ENCODE peak calls at places on chromosomes 3 and 15, in eight cellular contexts. J, K, M, G, X, W, T and L are unnamed samples.

GRCh38 chr15:85583404-85584390 is 203.3 kb downstream of the AKAP13 start:
- DNase-seq in J (peak), K (no peak), M (peak), G (no peak), X (peak), W (peak), T (no peak), L (no peak)

GRCh38 chr3:158713094-158713499 is 19.2 kb downstream of the RARRES1 start:
- DNase-seq in J (no peak), K (no peak), M (peak), G (peak), X (peak), W (no peak), T (no peak), L (no peak)

GRCh38 chr15:100863406-100864198 is 16.0 kb upstream of the ALDH1A3 start:
- DNase-seq in J (peak), K (no peak), M (peak), G (no peak), X (peak), W (no peak), T (no peak), L (no peak)

GRCh38 chr3:186003610-186004009 is 65.8 kb upstream of the TRA2B start:
- DNase-seq in J (no peak), K (no peak), M (peak), G (no peak), X (no peak), W (no peak), T (no peak), L (peak)

GRCh38 chr15:89329329-89330084 is 5.1 kb downstream of the POLG start:
- DNase-seq in J (no peak), K (no peak), M (no peak), G (no peak), X (no peak), W (no peak), T (no peak), L (no peak)

GRCh38 chr15:69903476-69904295 is 194.0 kb downstream of the TLE3 start:
- DNase-seq in J (peak), K (no peak), M (peak), G (no peak), X (peak), W (no peak), T (no peak), L (no peak)

GRCh38 chr3:193902557-193903256 is 233.2 kb upstream of the HES1 start:
- DNase-seq in J (no peak), K (peak), M (no peak), G (no peak), X (no peak), W (no peak), T (no peak), L (no peak)

GRCh38 chr3:132117642-132118041 is 82.8 kb upstream of the CPNE4 start:
- DNase-seq in J (peak), K (no peak), M (peak), G (no peak), X (peak), W (no peak), T (no peak), L (no peak)

GRCh38 chr3:175316799-175317198 is 457.7 kb downstream of the NAALADL2 start:
- DNase-seq in J (no peak), K (no peak), M (no peak), G (no peak), X (no peak), W (no peak), T (no peak), L (no peak)

GRCh38 chr3:133937061-133937686 is 41.5 kb upstream of the RAB6B start:
- DNase-seq in J (no peak), K (no peak), M (no peak), G (no peak), X (no peak), W (no peak), T (no peak), L (peak)

GRCh38 chr3:25870452-25870851 is 80.6 kb downstream of the OXSM start:
- DNase-seq in J (peak), K (no peak), M (peak), G (no peak), X (peak), W (no peak), T (no peak), L (no peak)

GRCh38 chr3:10945683-10946287 is 46.8 kb upstream of the SLC6A1 start:
- DNase-seq in J (peak), K (peak), M (peak), G (peak), X (peak), W (peak), T (peak), L (peak)

GRCh38 chr3:13548696-13549512 is at the start of gene FBLN2:
- DNase-seq in J (no peak), K (no peak), M (no peak), G (peak), X (peak), W (peak), T (peak), L (no peak)

GRCh38 chr15:98980899-98981228 is 26.7 kb downstream of the PGPEP1L start:
- DNase-seq in J (no peak), K (no peak), M (no peak), G (no peak), X (no peak), W (no peak), T (no peak), L (no peak)

GRCh38 chr3:14890470-14890869 is 56.9 kb upstream of the NR2C2 start:
- DNase-seq in J (no peak), K (no peak), M (no peak), G (no peak), X (no peak), W (no peak), T (no peak), L (no peak)

GRCh38 chr3:171704002-171704401 is 106.3 kb downstream of the PLD1 start:
- DNase-seq in J (peak), K (no peak), M (peak), G (no peak), X (peak), W (no peak), T (peak), L (no peak)

GRCh38 chr3:131564812-131565211 is 62.0 kb upstream of the MRPL3 start:
- DNase-seq in J (no peak), K (no peak), M (no peak), G (no peak), X (no peak), W (no peak), T (no peak), L (no peak)

GRCh38 chr15:98620020-98620419 is 28.3 kb upstream of the IGF1R start:
- DNase-seq in J (no peak), K (no peak), M (no peak), G (no peak), X (no peak), W (no peak), T (peak), L (no peak)

GRCh38 chr15:58771621-58772235 is 626 bp downstream of the MINDY2 start:
- DNase-seq in J (no peak), K (peak), M (no peak), G (no peak), X (peak), W (no peak), T (peak), L (peak)

GRCh38 chr3:40939113-40940070 is 259.9 kb upstream of the CTNNB1 start:
- DNase-seq in J (peak), K (no peak), M (peak), G (no peak), X (no peak), W (no peak), T (no peak), L (no peak)

GRCh38 chr3:125300416-125300815 is 74.7 kb downstream of the ZNF148 start:
- DNase-seq in J (peak), K (no peak), M (peak), G (no peak), X (peak), W (no peak), T (no peak), L (no peak)

GRCh38 chr15:74504418-74504817 is 36.6 kb upstream of the ARID3B start:
- DNase-seq in J (no peak), K (no peak), M (peak), G (no peak), X (no peak), W (no peak), T (no peak), L (no peak)

GRCh38 chr3:140816372-140816771 is 125.3 kb upstream of the SLC25A36 start:
- DNase-seq in J (no peak), K (no peak), M (no peak), G (no peak), X (no peak), W (no peak), T (no peak), L (no peak)

GRCh38 chr3:101070260-101071121 is 77.3 kb upstream of the ABI3BP start:
- DNase-seq in J (peak), K (no peak), M (peak), G (peak), X (peak), W (no peak), T (peak), L (peak)

GRCh38 chr3:89113887-89114840 is 6.7 kb downstream of the EPHA3 start:
- DNase-seq in J (peak), K (peak), M (peak), G (peak), X (peak), W (peak), T (peak), L (peak)

GRCh38 chr3:144162042-144162441 is 190.4 kb downstream of the DIPK2A start:
- DNase-seq in J (peak), K (no peak), M (peak), G (no peak), X (peak), W (peak), T (no peak), L (no peak)

GRCh38 chr15:80604583-80605506 is 90.3 kb upstream of the ABHD17C start:
- DNase-seq in J (no peak), K (no peak), M (peak), G (no peak), X (no peak), W (no peak), T (no peak), L (no peak)

GRCh38 chr3:18527691-18528090 is 102.6 kb upstream of the SATB1 start:
- DNase-seq in J (no peak), K (no peak), M (no peak), G (no peak), X (no peak), W (peak), T (no peak), L (no peak)

GRCh38 chr3:181943285-181943684 is 231.6 kb downstream of the SOX2 start:
- DNase-seq in J (no peak), K (no peak), M (no peak), G (no peak), X (no peak), W (no peak), T (no peak), L (no peak)

GRCh38 chr3:101519685-101520365 is 6.8 kb upstream of the SENP7 start:
- DNase-seq in J (no peak), K (no peak), M (no peak), G (no peak), X (no peak), W (no peak), T (no peak), L (no peak)

GRCh38 chr3:16240229-16241023 is 24.3 kb downstream of the DPH3 start:
- DNase-seq in J (peak), K (no peak), M (peak), G (no peak), X (peak), W (no peak), T (no peak), L (no peak)

GRCh38 chr3:99962703-99963102 is 145.0 kb downstream of the CMSS1 start:
- DNase-seq in J (peak), K (no peak), M (peak), G (no peak), X (peak), W (no peak), T (no peak), L (no peak)

GRCh38 chr3:157066335-157067071 is 93.4 kb downstream of the CCNL1 start:
- DNase-seq in J (peak), K (no peak), M (peak), G (no peak), X (no peak), W (no peak), T (no peak), L (no peak)

GRCh38 chr3:184260571-184261269 is 633 bp downstream of the CAMK2N2 start:
- DNase-seq in J (no peak), K (peak), M (no peak), G (no peak), X (no peak), W (no peak), T (no peak), L (no peak)

GRCh38 chr3:98875535-98875934 is 26.0 kb downstream of the DCBLD2 start:
- DNase-seq in J (peak), K (no peak), M (peak), G (no peak), X (no peak), W (no peak), T (no peak), L (no peak)

GRCh38 chr3:71629289-71630252 is 46.0 kb upstream of the FOXP1 start:
- DNase-seq in J (peak), K (no peak), M (peak), G (no peak), X (peak), W (no peak), T (no peak), L (peak)

GRCh38 chr3:63960048-63960711 is 48.0 kb upstream of the SCAANT1 start:
- DNase-seq in J (peak), K (no peak), M (peak), G (no peak), X (peak), W (peak), T (peak), L (peak)